ENCODE peak calls at places on chromosomes 6 and 20, in six cellular contexts. Z, V, U, W, R and K are unnamed samples.

GRCh38 chr20:25360631-25361286 is 29.9 kb downstream of the ABHD12 start:
- DNase-seq in Z (peak; percentile 86), V (no peak), U (no peak), W (no peak), R (no peak), K (peak; percentile 53)

GRCh38 chr20:12166053-12166717 is 248.5 kb downstream of the BTBD3 start:
- DNase-seq in Z (peak; percentile 97), V (no peak), U (no peak), W (peak; percentile 73), R (no peak), K (peak; percentile 98)

GRCh38 chr20:43389839-43390626 is 67.7 kb upstream of the SRSF6 start:
- DNase-seq in Z (no peak), V (no peak), U (no peak), W (peak; percentile 56), R (no peak), K (no peak)

GRCh38 chr6:119749341-119749740 is 399.8 kb upstream of the MAN1A1 start:
- DNase-seq in Z (no peak), V (no peak), U (no peak), W (no peak), R (no peak), K (no peak)

GRCh38 chr20:36481380-36482043 is 59.8 kb upstream of the MYL9 start:
- DNase-seq in Z (no peak), V (no peak), U (no peak), W (no peak), R (no peak), K (no peak)

GRCh38 chr6:121896771-121897170 is 461.3 kb downstream of the GJA1 start:
- DNase-seq in Z (no peak), V (no peak), U (no peak), W (no peak), R (no peak), K (no peak)

GRCh38 chr6:157092736-157093135 is 230.6 kb downstream of the TMEM242 start:
- DNase-seq in Z (peak; percentile 27), V (no peak), U (no peak), W (no peak), R (no peak), K (peak; percentile 76)

GRCh38 chr6:72787521-72788031 is 165.7 kb downstream of the KCNQ5 start:
- DNase-seq in Z (peak; percentile 91), V (no peak), U (no peak), W (no peak), R (no peak), K (peak; percentile 89)

GRCh38 chr6:74431873-74432272 is 735.9 kb downstream of the CD109 start:
- DNase-seq in Z (peak; percentile 41), V (no peak), U (no peak), W (no peak), R (no peak), K (peak; percentile 62)

GRCh38 chr20:63708301-63709148 is 686 bp downstream of the ZGPAT start:
- DNase-seq in Z (no peak), V (no peak), U (no peak), W (peak; percentile 48), R (no peak), K (no peak)

GRCh38 chr20:38680492-38681118 is 43.7 kb upstream of the SLC32A1 start:
- DNase-seq in Z (peak; percentile 26), V (no peak), U (no peak), W (peak; percentile 41), R (no peak), K (peak; percentile 38)

GRCh38 chr6:141780296-141780695 is 352.4 kb upstream of the GJE1 start:
- DNase-seq in Z (no peak), V (no peak), U (no peak), W (no peak), R (no peak), K (no peak)

GRCh38 chr6:117531346-117531745 is 48.9 kb downstream of the DCBLD1 start:
- DNase-seq in Z (no peak), V (no peak), U (no peak), W (no peak), R (no peak), K (peak; percentile 49)

GRCh38 chr20:8213831-8214587 is 81.9 kb downstream of the PLCB1 start:
- DNase-seq in Z (no peak), V (no peak), U (no peak), W (no peak), R (no peak), K (no peak)

GRCh38 chr20:38135641-38136420 is 29.2 kb downstream of the TGM2 start:
- DNase-seq in Z (no peak), V (no peak), U (no peak), W (no peak), R (no peak), K (no peak)

GRCh38 chr6:121837545-121838229 is 402.2 kb downstream of the GJA1 start:
- DNase-seq in Z (peak; percentile 15), V (no peak), U (no peak), W (no peak), R (no peak), K (no peak)

GRCh38 chr6:139764498-139764986 is 390.1 kb upstream of the CITED2 start:
- DNase-seq in Z (peak; percentile 100), V (no peak), U (peak; percentile 83), W (no peak), R (no peak), K (peak; percentile 98)

GRCh38 chr20:46951840-46952497 is 57.3 kb downstream of the EYA2 start:
- DNase-seq in Z (peak; percentile 37), V (no peak), U (no peak), W (no peak), R (no peak), K (no peak)

GRCh38 chr6:112429226-112429625 is 82.1 kb downstream of the RFPL4B start:
- DNase-seq in Z (peak; percentile 48), V (no peak), U (no peak), W (no peak), R (no peak), K (peak; percentile 39)

GRCh38 chr6:143405381-143406154 is 44.9 kb downstream of the ADAT2 start:
- DNase-seq in Z (peak; percentile 95), V (no peak), U (no peak), W (no peak), R (no peak), K (peak; percentile 34)

GRCh38 chr6:68730291-68731054 is 95.4 kb downstream of the ADGRB3 start:
- DNase-seq in Z (no peak), V (no peak), U (no peak), W (no peak), R (no peak), K (no peak)

GRCh38 chr20:53097371-53097770 is 125.2 kb downstream of the TSHZ2 start:
- DNase-seq in Z (no peak), V (no peak), U (no peak), W (no peak), R (no peak), K (no peak)

GRCh38 chr20:44768854-44769480 is 23.3 kb downstream of the KCNK15 start:
- DNase-seq in Z (no peak), V (no peak), U (no peak), W (no peak), R (no peak), K (no peak)

GRCh38 chr6:94323853-94324252 is 904.5 kb upstream of the EPHA7 start:
- DNase-seq in Z (no peak), V (no peak), U (no peak), W (peak; percentile 24), R (no peak), K (no peak)

GRCh38 chr6:34602318-34603111 is 46.4 kb upstream of the SPDEF start:
- DNase-seq in Z (peak; percentile 42), V (no peak), U (no peak), W (no peak), R (no peak), K (no peak)

GRCh38 chr6:158707826-158708225 is 58.0 kb downstream of the SYTL3 start:
- DNase-seq in Z (peak; percentile 70), V (peak; percentile 24), U (no peak), W (peak; percentile 61), R (no peak), K (no peak)

GRCh38 chr6:31187780-31188194 is 17.3 kb upstream of the POU5F1 start:
- DNase-seq in Z (no peak), V (no peak), U (no peak), W (no peak), R (no peak), K (peak; percentile 7)

GRCh38 chr6:46848684-46849360 is 55.6 kb downstream of the MEP1A start:
- DNase-seq in Z (peak; percentile 70), V (peak; percentile 75), U (peak; percentile 53), W (peak; percentile 92), R (peak; percentile 83), K (peak; percentile 80)

DNA sequence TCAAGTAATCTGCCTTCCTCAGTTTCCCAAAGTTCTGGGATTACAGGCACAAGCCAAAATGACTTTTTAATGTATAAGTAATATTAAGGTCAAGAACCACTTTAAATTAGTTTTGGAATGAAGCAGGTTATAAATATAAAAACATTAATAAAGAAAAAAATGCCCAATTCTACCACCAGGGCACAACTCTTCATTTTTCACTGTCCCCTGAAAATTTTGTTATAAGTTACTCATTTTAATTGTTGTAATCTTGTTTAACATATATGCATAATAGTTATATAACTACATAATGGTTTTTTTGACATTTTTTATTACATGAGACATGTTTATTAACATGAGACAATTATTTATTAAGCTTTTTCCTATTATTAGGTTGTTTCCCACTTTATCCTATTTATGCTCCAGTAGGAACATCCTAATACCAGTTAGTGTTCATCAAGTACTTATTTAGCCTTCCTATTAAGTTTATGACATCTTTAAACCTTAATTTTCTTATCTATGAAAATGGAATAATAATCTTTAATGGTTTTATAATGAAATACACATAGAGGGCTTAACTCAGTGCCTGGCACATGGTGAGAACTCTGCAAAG is 182.1 kb upstream of the SCGN start:
- DNase-seq in Z (no peak), V (no peak), U (no peak), W (no peak), R (no peak), K (no peak)
- TF ChIP-seq CTCF in Z (no peak), V (no peak), U (peak; percentile 16), W (no peak), R (no peak), K (peak; percentile 37)

GRCh38 chr6:108896111-108896661 is 48.0 kb downstream of the ARMC2 start:
- DNase-seq in Z (peak; percentile 94), V (no peak), U (no peak), W (no peak), R (no peak), K (peak; percentile 96)
- H3K4me3 ChIP-seq in Z (no peak overlapping the region), V (no peak overlapping the region), U (no peak overlapping the region), W (no peak overlapping the region), R (no peak overlapping the region), K (no peak overlapping the region)

GRCh38 chr6:144583614-144583954 is 298.4 kb downstream of the UTRN start:
- DNase-seq in Z (no peak), V (no peak), U (no peak), W (no peak), R (no peak), K (no peak)

GRCh38 chr6:144580771-144581170 is 295.6 kb downstream of the UTRN start:
- DNase-seq in Z (no peak), V (no peak), U (no peak), W (no peak), R (no peak), K (no peak)

GRCh38 chr6:144581807-144582537 is 296.8 kb downstream of the UTRN start:
- DNase-seq in Z (peak; percentile 20), V (no peak), U (peak; percentile 27), W (peak; percentile 45), R (no peak), K (peak; percentile 58)

GRCh38 chr6:144585217-144585814 is 300.2 kb downstream of the UTRN start:
- DNase-seq in Z (peak; percentile 32), V (no peak), U (peak; percentile 54), W (no peak), R (no peak), K (peak; percentile 65)

GRCh38 chr6:144582939-144583613 is 297.9 kb downstream of the UTRN start:
- DNase-seq in Z (peak; percentile 39), V (no peak), U (no peak), W (peak; percentile 43), R (no peak), K (peak; percentile 34)
- TF ChIP-seq CTCF in Z (no peak), V (no peak), U (no peak), W (no peak), R (no peak), K (no peak)

GRCh38 chr20:4243071-4243470 is 227.7 kb upstream of the RNF24 start:
- DNase-seq in Z (peak; percentile 29), V (no peak), U (no peak), W (peak; percentile 64), R (no peak), K (no peak)
- H3K4me3 ChIP-seq in Z (no peak overlapping the region), V (no peak overlapping the region), U (no peak overlapping the region), W (no peak overlapping the region), R (no peak overlapping the region), K (no peak overlapping the region)